ENCODE peak calls at places on chromosome 4, in ten cellular contexts. P is skeletal muscle cell, T is head of caudate nucleus, U is AG10803, F is upper lobe of right lung, J is SK-N-DZ, X is T-helper 2 cell, K is NCI-H510A, V is bronchial epithelial cell, H is stromal cell of bone marrow. N is an unnamed sample.

GRCh38 chr4:5712517-5712916 is 1.5 kb downstream of the EVC start:
- DNase-seq in U (peak), F (no peak), J (no peak), P (peak), V (peak), T (no peak), K (no peak), X (no peak), H (no peak), N (no peak)

GRCh38 chr4:998096-998691 is 5.0 kb upstream of the SLC26A1 start:
- DNase-seq in V (no peak), T (no peak), F (no peak), J (no peak), H (no peak), U (no peak), P (no peak), K (no peak), X (no peak), N (no peak)

GRCh38 chr4:1475277-1476139 is 69.3 kb upstream of the NKX1-1 start:
- DNase-seq in T (no peak), F (no peak), H (no peak), U (no peak), K (no peak), X (no peak), J (no peak), V (no peak), P (no peak), N (no peak)

GRCh38 chr4:40183615-40184411 is 13.0 kb upstream of the RHOH start:
- DNase-seq in T (no peak), V (peak), H (no peak), F (no peak), U (no peak), X (no peak), P (peak), K (no peak), J (no peak), N (no peak)

GRCh38 chr4:83535520-83535944 is 376 bp upstream of the GPAT3 start:
- DNase-seq in X (peak), F (no peak), U (peak), P (peak), T (peak), H (no peak), K (peak), V (peak), J (no peak), N (peak)

GRCh38 chr4:8103991-8104390 is 54.6 kb downstream of the ABLIM2 start:
- DNase-seq in F (no peak), V (no peak), J (no peak), H (no peak), K (no peak), X (no peak), U (no peak), P (no peak), T (no peak), N (no peak)

GRCh38 chr4:153534792-153535629 is 68.9 kb downstream of the TMEM131L start:
- DNase-seq in J (no peak), X (no peak), H (no peak), P (no peak), U (no peak), T (no peak), V (no peak), F (no peak), K (no peak), N (no peak)

GRCh38 chr4:82523179-82523578 is 38.6 kb downstream of the TMEM150C start:
- DNase-seq in J (no peak), H (no peak), F (no peak), K (peak), X (no peak), P (no peak), V (no peak), U (no peak), T (no peak), N (no peak)